ENCODE peak calls at places on chromosome 3, in ten cellular contexts. E is kidney epithelial cell, F is HCT116, S is brain microvascular endothelial cell, O is endodermal cell, Y is spleen, U is stomach, Z is fibroblast of pulmonary artery, M is K562, Q is foreskin fibroblast. R is an unnamed sample.

GRCh38 chr3:72746412-72747411 is 101.5 kb downstream of the SHQ1 start:
- DNase-seq in S (peak), U (no peak), E (no peak), Z (peak), Y (no peak), M (no peak), Q (no peak), F (no peak), O (no peak), R (no peak)

GRCh38 chr3:38232701-38233100 is 32.9 kb upstream of the SLC22A13 start:
- DNase-seq in S (no peak), Z (no peak), E (no peak), M (no peak), Q (no peak), Y (no peak), F (no peak), O (no peak), U (no peak), R (no peak)

GRCh38 chr3:160778480-160778879 is 22.4 kb downstream of the PPM1L start:
- DNase-seq in S (no peak), Y (no peak), Q (no peak), M (no peak), Z (no peak), O (no peak), E (no peak), U (no peak), F (no peak), R (no peak)

GRCh38 chr3:40201770-40202169 is 107.7 kb upstream of the EIF1B start:
- DNase-seq in Q (no peak), E (no peak), F (no peak), O (peak), Y (no peak), M (no peak), S (no peak), U (no peak), Z (no peak), R (no peak)

GRCh38 chr3:111967071-111967470 is 11.8 kb upstream of the ABHD10 start:
- DNase-seq in U (no peak), Q (no peak), Z (no peak), E (no peak), S (no peak), M (no peak), Y (no peak), O (no peak), F (no peak), R (no peak)

GRCh38 chr3:115713247-115713646 is 89.9 kb downstream of the GAP43 start:
- DNase-seq in S (no peak), E (no peak), U (peak), O (no peak), Y (no peak), F (no peak), Z (peak), M (no peak), Q (no peak), R (peak)

GRCh38 chr3:179853176-179853575 is 183.6 kb downstream of the PEX5L start:
- DNase-seq in U (no peak), M (no peak), Q (peak), S (peak), O (no peak), F (no peak), E (no peak), Z (peak), Y (no peak), R (no peak)

GRCh38 chr3:159884661-159885402 is 103.8 kb upstream of the IL12A start:
- DNase-seq in O (no peak), F (no peak), M (peak), Y (no peak), U (no peak), E (no peak), S (no peak), Q (no peak), Z (peak), R (no peak)

GRCh38 chr3:100463002-100463401 is 29.4 kb upstream of the TMEM45A start:
- DNase-seq in M (peak), E (peak), U (no peak), F (peak), Y (no peak), S (peak), O (peak), Q (peak), Z (peak), R (no peak)

GRCh38 chr3:87175662-87176230 is 51.4 kb upstream of the CHMP2B start:
- DNase-seq in S (no peak), U (no peak), Z (no peak), O (no peak), Q (no peak), M (no peak), Y (no peak), E (no peak), F (no peak), R (no peak)

GRCh38 chr3:138493804-138494606 is 59.6 kb downstream of the ESYT3 start:
- DNase-seq in F (no peak), Y (no peak), O (no peak), Z (peak), E (no peak), U (no peak), Q (peak), S (no peak), M (no peak), R (no peak)

GRCh38 chr3:107810195-107811071 is 280.4 kb downstream of the CD47 start:
- DNase-seq in O (no peak), Y (no peak), E (no peak), S (no peak), M (no peak), U (no peak), Z (no peak), Q (no peak), F (no peak), R (no peak)

GRCh38 chr3:116579843-116580242 is 129.7 kb upstream of the TUSC7 start:
- DNase-seq in U (no peak), Z (peak), F (no peak), E (no peak), Y (no peak), Q (no peak), M (peak), O (peak), S (peak), R (no peak)

GRCh38 chr3:73342077-73342476 is 280.6 kb downstream of the EBLN2 start:
- DNase-seq in F (no peak), Q (no peak), E (no peak), Y (no peak), M (no peak), O (no peak), U (no peak), Z (no peak), S (no peak), R (no peak)

GRCh38 chr3:53092942-53093341 is 37.3 kb downstream of the RFT1 start:
- DNase-seq in Q (no peak), Y (peak), S (no peak), O (no peak), F (no peak), M (no peak), U (no peak), Z (peak), E (no peak), R (no peak)

DNA sequence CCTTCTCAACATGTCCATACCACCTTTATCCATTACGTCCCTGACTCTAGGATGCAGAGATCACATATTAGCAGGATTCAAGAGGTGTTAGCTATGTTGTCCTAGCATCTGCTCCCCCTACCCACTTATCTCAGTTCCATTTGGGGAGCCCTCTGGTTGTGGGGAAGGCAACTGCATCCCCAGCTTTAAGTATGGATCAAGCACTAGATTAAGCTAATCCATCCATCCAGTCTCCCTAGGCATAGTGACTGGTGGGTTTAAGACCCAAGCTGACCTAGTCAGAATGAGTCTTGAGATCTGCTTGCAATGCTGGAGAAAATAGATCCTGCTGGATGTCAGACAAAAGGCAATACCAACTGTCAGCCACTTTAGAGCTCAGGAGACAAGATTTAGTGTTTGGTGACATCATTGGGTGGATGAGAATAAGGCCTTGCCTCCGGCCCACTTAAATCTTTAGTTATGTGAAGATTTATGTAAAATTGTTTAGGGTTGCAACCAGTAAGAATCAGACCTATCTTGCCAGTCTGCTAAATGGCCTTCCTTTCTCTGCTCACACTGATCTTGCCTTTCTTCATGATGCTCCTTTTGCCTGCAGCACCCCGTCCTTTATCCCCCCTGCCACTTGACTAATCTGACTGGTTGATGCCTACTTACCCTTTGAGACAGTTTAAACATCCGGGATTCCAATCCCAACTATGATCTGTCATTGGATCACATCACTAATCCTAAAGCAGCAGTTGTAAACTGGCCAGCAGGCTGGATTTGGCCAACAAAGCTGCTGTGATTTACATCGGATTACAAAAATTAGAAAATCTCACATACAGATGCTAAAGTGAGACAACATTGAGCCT is 2.1 kb upstream of the ISY1 start:
- DNase-seq in S (no peak), E (no peak), F (no peak), Z (no peak), M (peak), U (no peak), Q (no peak), O (peak), Y (no peak), R (no peak)
- TF ChIP-seq CTCF in S (peak), E (peak), F (peak), Z (peak), M (peak), U (no peak), Q (peak), O (peak), Y (no peak), R (no peak)

GRCh38 chr3:183826448-183826847 is 1.1 kb upstream of the MAP6D1 start:
- DNase-seq in Z (no peak), O (no peak), S (no peak), M (no peak), Y (peak), F (no peak), U (no peak), Q (no peak), E (no peak), R (peak)

GRCh38 chr3:183823963-183824362 is 1.4 kb downstream of the MAP6D1 start:
- DNase-seq in E (no peak), U (no peak), Q (no peak), Y (no peak), S (no peak), Z (no peak), F (no peak), M (no peak), O (no peak), R (no peak)

GRCh38 chr3:183826854-183827253 is 1.5 kb upstream of the MAP6D1 start:
- DNase-seq in Z (no peak), M (no peak), Q (no peak), O (no peak), F (no peak), S (no peak), Y (peak), U (no peak), E (no peak), R (no peak)

GRCh38 chr3:183824761-183825379 is 507 bp downstream of the MAP6D1 start:
- DNase-seq in Z (no peak), O (peak), S (no peak), Y (peak), E (no peak), F (no peak), U (no peak), Q (no peak), M (no peak), R (peak)

GRCh38 chr3:183825380-183826161 is at the start of gene MAP6D1:
- DNase-seq in O (peak), Z (peak), M (no peak), Y (peak), U (no peak), Q (peak), S (peak), F (peak), E (no peak), R (peak)
- TF ChIP-seq CTCF in O (peak), Z (peak), M (no peak), Y (no peak), U (no peak), Q (peak), S (peak), F (peak), E (peak), R (peak)

DNA sequence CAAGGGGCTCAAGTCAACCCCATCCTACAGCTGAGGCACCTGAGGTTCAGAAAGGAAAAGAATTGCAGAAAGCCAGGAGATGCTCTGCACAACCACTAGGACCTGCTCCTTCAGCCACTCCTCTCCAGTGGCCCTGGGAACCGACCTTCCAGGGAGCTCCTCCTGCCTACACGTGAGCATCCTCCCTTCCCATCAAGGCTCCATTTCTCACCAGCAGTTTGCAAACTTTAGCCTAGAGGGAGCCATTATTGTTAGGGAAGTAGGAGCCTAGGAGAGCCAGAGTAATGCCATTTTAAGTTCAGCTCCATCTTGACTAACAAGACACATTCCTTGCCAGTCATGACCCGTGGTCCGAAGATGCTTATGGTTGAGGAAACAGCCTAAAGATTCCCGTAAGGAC is 11.2 kb upstream of the CHCHD6 start:
- DNase-seq in Z (no peak), M (no peak), O (peak), Y (no peak), E (no peak), U (no peak), F (no peak), S (no peak), Q (no peak), R (no peak)
- TF ChIP-seq CTCF in Z (no peak), M (no peak), O (peak), Y (no peak), E (no peak), U (no peak), F (no peak), S (no peak), Q (no peak), R (no peak)

GRCh38 chr3:63450023-63450422 is 171.9 kb downstream of the SYNPR start:
- DNase-seq in E (no peak), U (no peak), Z (no peak), Y (no peak), M (no peak), F (no peak), O (no peak), S (no peak), Q (no peak), R (no peak)

GRCh38 chr3:63450634-63451363 is 172.7 kb downstream of the SYNPR start:
- DNase-seq in M (no peak), Y (no peak), O (no peak), S (no peak), Z (no peak), E (no peak), F (no peak), U (no peak), Q (no peak), R (no peak)
- TF ChIP-seq CTCF in M (no peak), Y (no peak), O (peak), S (no peak), Z (no peak), E (no peak), F (no peak), U (no peak), Q (no peak), R (no peak)

DNA sequence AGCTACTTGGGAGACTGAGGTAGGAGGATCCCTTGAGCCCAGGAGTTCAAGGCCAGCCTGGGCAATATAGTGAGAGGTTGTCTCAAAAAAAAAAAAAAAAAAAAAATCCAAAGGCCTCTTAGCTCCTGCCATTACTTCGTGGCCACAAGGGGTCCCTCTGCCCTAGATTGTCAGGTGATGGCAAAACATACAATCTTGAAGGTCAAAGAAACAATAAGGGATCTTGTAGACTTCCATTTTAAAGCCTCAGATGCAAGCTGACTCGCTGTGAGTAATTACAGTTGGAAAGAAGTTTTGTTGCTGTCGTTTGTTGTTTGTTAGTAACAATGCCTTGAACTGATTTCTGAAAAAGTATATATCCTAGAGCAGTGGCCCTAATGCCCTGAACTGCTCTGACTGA is 55.9 kb upstream of the PLCL2 start:
- DNase-seq in O (peak), M (peak), E (no peak), Q (peak), S (peak), Y (no peak), Z (peak), U (peak), F (peak), R (peak)
- TF ChIP-seq CTCF in O (peak), M (peak), E (peak), Q (peak), S (peak), Y (peak), Z (peak), U (no peak), F (peak), R (peak)

GRCh38 chr3:104628185-104628789 is 738.4 kb upstream of the ALCAM start:
- DNase-seq in O (no peak), M (peak), S (peak), Q (peak), E (peak), F (peak), Z (peak), Y (no peak), U (no peak), R (no peak)
- TF ChIP-seq CTCF in O (peak), M (no peak), S (peak), Q (peak), E (peak), F (peak), Z (peak), Y (peak), U (no peak), R (peak)

R was measured in glutamatergic neuron.